ENCODE peak calls at places on chromosomes 11 and 22, in five cellular contexts. V is GM23338, J is spleen, G is stomach, T is suprapubic skin. Y is an unnamed sample.

GRCh38 chr11:95108671-95109551 is 19.3 kb downstream of the ENDOD1 start:
- DNase-seq in V (no peak), J (no peak), G (no peak), T (no peak), Y (no peak)

GRCh38 chr11:102345923-102346322 is 1.1 kb upstream of the BIRC2 start:
- DNase-seq in V (no peak), J (no peak), G (no peak), T (no peak), Y (no peak)

GRCh38 chr11:72202571-72202970 is 10.6 kb downstream of the FOLR1 start:
- DNase-seq in V (no peak), J (no peak), G (peak), T (peak), Y (no peak)

GRCh38 chr11:69915501-69916250 is 96.5 kb upstream of the FGF3 start:
- DNase-seq in V (peak), J (peak), G (peak), T (peak), Y (peak)

GRCh38 chr22:43851058-43851978 is 11.0 kb downstream of the SULT4A1 start:
- DNase-seq in V (no peak), J (peak), G (no peak), T (no peak), Y (peak)

GRCh38 chr11:31141804-31142203 is 227.7 kb downstream of the DCDC1 start:
- DNase-seq in V (peak), J (no peak), G (no peak), T (no peak), Y (no peak)

GRCh38 chr22:41382098-41382578 is 396 bp downstream of the TEF start:
- DNase-seq in V (peak), J (no peak), G (peak), T (peak), Y (peak)

GRCh38 chr22:27199354-27199753 is 542.0 kb downstream of the MIAT start:
- DNase-seq in V (no peak), J (no peak), G (no peak), T (no peak), Y (no peak)

GRCh38 chr11:2990617-2991476 is 1.3 kb downstream of the NAP1L4 start:
- DNase-seq in V (peak), J (no peak), G (no peak), T (peak), Y (no peak)

GRCh38 chr11:41842673-41843072 is 383.2 kb upstream of the LRRC4C start:
- DNase-seq in V (no peak), J (no peak), G (no peak), T (no peak), Y (no peak)

DNA sequence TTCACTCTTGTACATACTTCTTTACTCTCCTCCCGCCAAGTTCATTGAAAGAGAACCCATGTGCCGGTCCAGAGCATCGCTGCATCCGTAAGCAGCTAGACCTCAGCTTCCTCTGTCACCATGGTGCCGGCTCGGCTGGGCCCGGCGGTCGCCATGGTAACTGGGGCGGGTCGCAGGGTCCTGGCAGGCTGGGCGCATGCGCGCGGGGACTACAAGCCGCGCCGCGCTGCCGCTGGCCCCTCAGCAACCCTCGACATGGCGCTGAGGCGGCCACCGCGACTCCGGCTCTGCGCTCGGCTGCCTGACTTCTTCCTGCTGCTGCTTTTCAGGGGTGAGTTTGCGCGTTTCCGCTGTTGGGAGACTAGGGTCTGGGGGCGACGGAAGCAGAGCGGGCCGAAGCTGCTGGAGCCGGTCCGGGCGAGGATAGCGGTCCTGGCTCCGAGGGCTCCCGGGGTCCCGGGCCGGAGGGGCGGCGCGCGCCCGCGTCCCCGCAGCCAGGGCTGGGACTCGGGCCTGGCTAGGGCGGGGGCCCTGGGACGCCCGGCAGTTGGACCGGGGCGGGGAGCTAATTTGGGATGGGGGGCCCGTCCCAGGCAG is at the start of gene JAM3:
- DNase-seq in V (peak), J (peak), G (peak), T (peak), Y (peak)
- H3K4me3 ChIP-seq in V (peak), J (peak), G (peak), T (peak), Y (peak)

GRCh38 chr22:37633693-37634504 is 5.6 kb upstream of the SH3BP1 start:
- DNase-seq in V (peak), J (peak), G (peak), T (peak), Y (no peak)
- TF ChIP-seq POLR2AphosphoS5 in V (peak), J (peak), G (peak), T (no peak), Y (no peak)

GRCh38 chr22:19890502-19891349 is 36.1 kb upstream of the GNB1L start:
- DNase-seq in V (no peak), J (peak), G (no peak), T (no peak), Y (no peak)
- H3K27ac ChIP-seq in V (peak), J (peak), G (no peak), T (no peak), Y (no peak)

GRCh38 chr22:50482107-50483074 is 1.0 kb downstream of the ADM2 start:
- DNase-seq in V (peak), J (peak), G (no peak), T (no peak), Y (no peak)
- H3K4me3 ChIP-seq in V (peak), J (peak), G (peak), T (peak), Y (peak)